ENCODE peak calls at places on chromosomes 13 and 19, in nine cellular contexts. X is heart left ventricle, C is psoas muscle, F is lower leg skin, W is brain microvascular endothelial cell, K is heart right ventricle, H is AG04450, T is cardiac fibroblast, M is dorsolateral prefrontal cortex. S is an unnamed sample.
A peak's percentile ranks its signal among the peaks of the same experiment; 100 is the strongest.

GRCh38 chr19:41785653-41786052 is 10.7 kb upstream of the CEACAM3 start:
- DNase-seq in M (no peak), C (no peak), X (peak; percentile 37), T (peak; percentile 80), F (peak; percentile 86), H (peak; percentile 29), K (peak; percentile 18), W (peak; percentile 49), S (peak; percentile 49)

GRCh38 chr13:45196091-45196490 is 4.8 kb downstream of the KCTD4 start:
- DNase-seq in C (no peak), K (no peak), H (no peak), M (no peak), F (no peak), X (no peak), T (no peak), W (no peak), S (no peak)

GRCh38 chr13:46831588-46832194 is 34.7 kb upstream of the ESD start:
- DNase-seq in F (no peak), W (peak; percentile 46), T (peak; percentile 76), C (no peak), K (no peak), M (no peak), X (no peak), H (peak; percentile 15), S (peak; percentile 60)

GRCh38 chr13:47480121-47480520 is 521.0 kb downstream of the SUCLA2 start:
- DNase-seq in M (no peak), X (no peak), F (no peak), T (peak; percentile 81), W (peak; percentile 84), K (no peak), H (peak; percentile 82), C (no peak), S (no peak)

GRCh38 chr13:107964356-107964755 is 251.0 kb downstream of the LIG4 start:
- DNase-seq in F (no peak), X (no peak), M (no peak), K (no peak), H (no peak), W (no peak), T (no peak), C (no peak), S (no peak)

GRCh38 chr13:43751624-43752023 is 35.1 kb downstream of the ENOX1 start:
- DNase-seq in K (no peak), X (no peak), H (no peak), F (no peak), M (no peak), C (no peak), W (no peak), T (peak; percentile 54), S (no peak)

GRCh38 chr13:46184277-46184699 is 2.3 kb upstream of the LCP1 start:
- DNase-seq in X (peak; percentile 39), W (no peak), H (no peak), F (peak; percentile 87), K (peak; percentile 23), M (no peak), T (peak; percentile 30), C (no peak), S (peak; percentile 33)

GRCh38 chr19:45195764-45196163 is 17.2 kb downstream of the BLOC1S3 start:
- DNase-seq in M (no peak), X (no peak), W (no peak), H (no peak), C (no peak), T (no peak), F (no peak), K (no peak), S (no peak)

GRCh38 chr13:35768126-35768525 is 291.6 kb upstream of the MAB21L1 start:
- DNase-seq in F (no peak), M (no peak), K (no peak), W (no peak), X (no peak), C (no peak), H (no peak), T (no peak), S (no peak)

GRCh38 chr13:82654851-82655517 is 1227.3 kb downstream of the SLITRK1 start:
- DNase-seq in M (no peak), K (peak; percentile 61), X (peak; percentile 61), H (peak; percentile 56), W (peak; percentile 81), C (peak; percentile 86), F (peak; percentile 90), T (peak; percentile 57), S (no peak)

GRCh38 chr13:63944896-63945295 is 2529.2 kb upstream of the PCDH20 start:
- DNase-seq in C (no peak), T (no peak), X (no peak), K (no peak), M (no peak), H (no peak), W (no peak), F (no peak), S (no peak)

GRCh38 chr13:112443191-112444000 is 67.2 kb downstream of the SPACA7 start:
- DNase-seq in K (no peak), X (no peak), M (no peak), T (no peak), F (peak; percentile 78), W (no peak), C (peak; percentile 42), H (no peak), S (peak; percentile 68)

GRCh38 chr13:20901668-20902437 is 693 bp downstream of the XPO4 start:
- DNase-seq in X (peak; percentile 26), H (no peak), C (peak; percentile 63), M (no peak), W (no peak), K (peak; percentile 22), F (no peak), T (peak; percentile 40), S (peak; percentile 11)

GRCh38 chr19:34838248-34838647 is 65.2 kb upstream of the ZNF599 start:
- DNase-seq in T (peak; percentile 14), C (no peak), W (no peak), X (no peak), F (no peak), H (no peak), K (no peak), M (no peak), S (no peak)

GRCh38 chr13:99721606-99722384 is 220.5 kb downstream of the TM9SF2 start:
- DNase-seq in H (no peak), M (no peak), F (peak; percentile 14), W (peak; percentile 4), C (no peak), K (no peak), T (no peak), X (no peak), S (no peak)

GRCh38 chr19:48629599-48630288 is 7.4 kb downstream of the DBP start:
- DNase-seq in M (no peak), H (no peak), K (peak; percentile 62), C (peak; percentile 77), F (no peak), X (peak; percentile 42), T (no peak), W (peak; percentile 56), S (no peak)

GRCh38 chr19:49340069-49340864 is 5.1 kb downstream of the CD37 start:
- DNase-seq in M (peak; percentile 37), W (no peak), T (peak; percentile 25), C (peak; percentile 83), H (no peak), F (peak; percentile 92), K (peak; percentile 81), X (peak; percentile 78), S (no peak)

GRCh38 chr13:28357846-28358496 is 137.0 kb downstream of the FLT1 start:
- DNase-seq in H (no peak), K (no peak), M (no peak), C (no peak), W (no peak), T (no peak), X (no peak), F (no peak), S (no peak)

GRCh38 chr13:51811920-51812328 is 8.0 kb upstream of the DHRS12 start:
- DNase-seq in X (no peak), M (no peak), F (no peak), W (no peak), T (no peak), K (no peak), H (no peak), C (no peak), S (no peak)

DNA sequence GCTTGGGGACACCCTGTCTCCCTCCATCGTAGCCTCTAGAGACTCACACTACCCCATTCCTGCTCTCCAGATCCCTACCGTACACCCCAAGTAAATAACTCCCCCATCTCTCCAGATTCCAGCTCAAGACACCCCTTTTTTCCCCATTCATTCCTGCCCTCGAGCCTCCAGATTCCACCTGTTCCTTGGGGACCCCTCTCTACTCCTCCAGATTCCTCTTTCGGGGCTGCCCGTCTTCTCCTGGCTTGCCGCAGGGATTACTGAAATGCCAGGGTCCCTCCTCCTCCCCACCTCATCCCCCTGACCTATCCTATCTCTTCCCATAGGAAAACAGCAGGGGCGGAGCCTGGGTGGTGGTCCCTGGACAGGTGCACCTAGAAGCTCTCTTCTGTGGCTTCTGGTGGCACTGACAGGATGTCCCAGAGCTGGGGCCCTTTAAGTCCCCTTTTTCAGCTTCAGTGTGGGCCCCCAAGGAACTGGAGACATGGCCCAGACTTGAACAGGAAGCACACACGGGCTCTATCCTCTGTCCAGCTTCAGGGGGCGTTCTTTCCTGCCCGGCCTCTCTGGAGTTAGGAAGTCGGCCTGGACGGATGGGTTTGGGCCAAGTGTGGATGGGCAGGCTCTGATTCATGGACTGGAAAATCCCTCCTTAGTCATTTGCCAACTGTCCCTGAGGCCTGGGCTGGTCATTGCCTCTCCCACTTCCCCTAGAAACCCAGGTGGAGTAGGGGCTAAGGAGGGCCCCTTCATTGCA is 1.2 kb downstream of the ZSWIM4 start:
- DNase-seq in T (peak; percentile 97), F (peak; percentile 95), M (peak; percentile 63), C (peak; percentile 88), W (peak; percentile 88), H (peak; percentile 86), X (peak; percentile 76), K (peak; percentile 70), S (no peak)
- TF ChIP-seq CTCF in T (peak; percentile 35), F (no peak), M (no peak), C (no peak), W (peak; percentile 58), H (peak; percentile 52), X (no peak), K (no peak), S (no peak)

GRCh38 chr13:80604094-80604493 is 263.2 kb upstream of the SPRY2 start:
- DNase-seq in X (peak; percentile 32), K (no peak), F (no peak), M (no peak), H (no peak), T (peak; percentile 74), W (no peak), C (no peak), S (no peak)
- TF ChIP-seq CTCF in X (peak; percentile 20), K (no peak), F (no peak), M (no peak), H (no peak), T (peak; percentile 32), W (peak; percentile 17), C (no peak), S (no peak)

DNA sequence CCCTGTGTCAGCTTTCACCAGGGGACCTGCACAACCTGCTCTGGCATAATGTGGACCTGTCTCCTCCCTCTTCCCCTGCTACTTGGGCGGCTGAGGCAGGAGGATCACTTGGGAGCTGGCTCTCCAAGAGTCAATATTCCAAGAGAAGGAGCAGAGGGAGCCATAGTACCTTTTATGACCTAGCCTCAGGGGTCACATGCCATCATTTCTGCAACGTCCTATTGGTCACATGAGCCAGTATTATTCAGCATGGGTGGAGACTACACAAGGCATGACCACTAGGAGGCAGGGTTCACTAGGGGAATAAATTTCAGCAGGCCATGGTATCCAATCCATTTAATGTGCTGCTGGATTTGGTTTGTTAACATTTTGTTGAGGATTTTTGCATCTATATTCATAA is 12.0 kb upstream of the SHFL start:
- DNase-seq in C (no peak), X (no peak), W (peak; percentile 7), F (no peak), M (no peak), H (no peak), T (peak; percentile 63), K (no peak), S (no peak)
- TF ChIP-seq CTCF in C (peak; percentile 11), X (no peak), W (peak; percentile 57), F (no peak), M (peak; percentile 19), H (peak; percentile 28), T (peak; percentile 43), K (no peak), S (peak; percentile 55)

GRCh38 chr19:40603071-40603718 is 2.0 kb downstream of the LTBP4 start:
- DNase-seq in T (peak; percentile 65), C (no peak), K (no peak), X (no peak), F (peak; percentile 83), H (no peak), M (no peak), W (no peak), S (no peak)
- TF ChIP-seq CTCF in T (no peak), C (no peak), K (no peak), X (no peak), F (no peak), H (no peak), M (no peak), W (peak; percentile 11), S (no peak)